ENCODE peak calls at places on chromosomes 7 and 10, in ten cellular contexts. Y is RCC 7860, B is Caki2, Q is glutamatergic neuron, Z is retinal pigment epithelial cell, P is PC-9, V is posterior cingulate gyrus, L is chondrocyte, J is cardiac fibroblast, A is fibroblast of the conjunctiva. U is an unnamed sample.
A peak's percentile ranks its signal among the peaks of the same experiment; 100 is the strongest.

GRCh38 chr7:25216837-25217236 is 11.4 kb downstream of the NPVF start:
- DNase-seq in Y (peak; percentile 26), B (peak; percentile 42), Q (no peak), Z (no peak), P (no peak), V (no peak), L (no peak), J (peak; percentile 67), A (peak; percentile 12), U (peak; percentile 21)

GRCh38 chr7:48087349-48087748 is 1.7 kb upstream of the UPP1 start:
- DNase-seq in Y (peak; percentile 50), B (no peak), Q (no peak), Z (no peak), P (peak; percentile 28), V (no peak), L (no peak), J (peak; percentile 93), A (peak; percentile 43), U (no peak)

GRCh38 chr7:87513735-87514319 is 38.3 kb upstream of the ABCB4 start:
- DNase-seq in Y (no peak), B (no peak), Q (no peak), Z (no peak), P (no peak), V (no peak), L (no peak), J (no peak), A (no peak), U (no peak)

GRCh38 chr7:149459540-149460433 is 1.1 kb downstream of the ZNF777 start:
- DNase-seq in Y (no peak), B (peak; percentile 6), Q (peak; percentile 48), Z (no peak), P (peak; percentile 30), V (no peak), L (no peak), J (peak; percentile 12), A (no peak), U (no peak)

GRCh38 chr10:70970830-70971229 is 82.5 kb upstream of the PCBD1 start:
- DNase-seq in Y (no peak), B (peak; percentile 71), Q (no peak), Z (peak; percentile 83), P (no peak), V (peak; percentile 5), L (no peak), J (peak; percentile 34), A (no peak), U (no peak)

GRCh38 chr10:118940386-118940785 is 89.1 kb upstream of the NANOS1 start:
- DNase-seq in Y (no peak), B (no peak), Q (no peak), Z (no peak), P (no peak), V (no peak), L (no peak), J (peak; percentile 44), A (no peak), U (no peak)

GRCh38 chr7:101562531-101563197 is 66.4 kb downstream of the MYL10 start:
- DNase-seq in Y (no peak), B (no peak), Q (no peak), Z (no peak), P (no peak), V (peak; percentile 56), L (peak; percentile 74), J (no peak), A (no peak), U (no peak)

GRCh38 chr7:32115831-32116230 is 45.6 kb upstream of the PDE1C start:
- DNase-seq in Y (peak; percentile 66), B (peak; percentile 40), Q (no peak), Z (no peak), P (no peak), V (no peak), L (no peak), J (no peak), A (no peak), U (no peak)

GRCh38 chr10:90919683-90920574 is 958 bp downstream of the ANKRD1 start:
- DNase-seq in Y (peak; percentile 32), B (no peak), Q (no peak), Z (no peak), P (no peak), V (no peak), L (no peak), J (no peak), A (no peak), U (no peak)